ENCODE peak calls at places on chromosomes 3 and 15, in five cellular contexts. One of them, this sample, is unnamed.

GRCh38 chr3:177948716-177949422 is 587.4 kb upstream of the KCNMB2 start:
- DNase-seq in A549: no peak
- DNase-seq in ovary: no peak
- DNase-seq in tibial nerve: no peak
- DNase-seq in sigmoid colon: no peak
- DNase-seq in this sample: no peak

GRCh38 chr3:55719508-55719907 is 232.4 kb upstream of the WNT5A start:
- DNase-seq in sigmoid colon: no peak
- DNase-seq in tibial nerve: no peak
- DNase-seq in A549: no peak
- DNase-seq in ovary: no peak
- DNase-seq in this sample: no peak

GRCh38 chr3:164360738-164361376 is 717.4 kb downstream of the SI start:
- DNase-seq in sigmoid colon: no peak
- DNase-seq in A549: no peak
- DNase-seq in tibial nerve: no peak
- DNase-seq in ovary: no peak
- DNase-seq in this sample: no peak

GRCh38 chr3:32488609-32489008 is 14.0 kb downstream of the CMTM6 start:
- DNase-seq in A549: no peak
- DNase-seq in tibial nerve: no peak
- DNase-seq in ovary: no peak
- DNase-seq in sigmoid colon: no peak
- DNase-seq in this sample: no peak

GRCh38 chr3:124974691-124975090 is 40.1 kb upstream of the MUC13 start:
- DNase-seq in sigmoid colon: no peak
- DNase-seq in ovary: no peak
- DNase-seq in tibial nerve: no peak
- DNase-seq in A549: no peak
- DNase-seq in this sample: no peak

GRCh38 chr15:68820205-68820588 is 498 bp downstream of the ANP32A start:
- DNase-seq in sigmoid colon: peak
- DNase-seq in tibial nerve: no peak
- DNase-seq in ovary: peak
- DNase-seq in A549: peak
- DNase-seq in this sample: peak

GRCh38 chr3:151171145-151171544 is 31.9 kb downstream of the GPR171 start:
- DNase-seq in tibial nerve: peak
- DNase-seq in ovary: no peak
- DNase-seq in A549: no peak
- DNase-seq in sigmoid colon: peak
- DNase-seq in this sample: no peak

GRCh38 chr3:129121792-129122696 is at the start of gene RAB43:
- DNase-seq in A549: peak
- DNase-seq in sigmoid colon: peak
- DNase-seq in ovary: peak
- DNase-seq in tibial nerve: peak
- DNase-seq in this sample: peak

GRCh38 chr15:63088532-63089245 is 33.0 kb upstream of the LACTB start:
- DNase-seq in A549: no peak
- DNase-seq in sigmoid colon: no peak
- DNase-seq in ovary: no peak
- DNase-seq in tibial nerve: no peak
- DNase-seq in this sample: no peak

GRCh38 chr15:33910741-33911140 is 57.6 kb upstream of the CHRM5 start:
- DNase-seq in A549: no peak
- DNase-seq in tibial nerve: no peak
- DNase-seq in ovary: no peak
- DNase-seq in sigmoid colon: no peak
- DNase-seq in this sample: no peak

GRCh38 chr3:185912512-185912911 is 25.3 kb downstream of the TRA2B start:
- DNase-seq in sigmoid colon: no peak
- DNase-seq in ovary: no peak
- DNase-seq in tibial nerve: no peak
- DNase-seq in A549: no peak
- DNase-seq in this sample: no peak

GRCh38 chr15:57026016-57026602 is 107.7 kb downstream of the TCF12 start:
- DNase-seq in A549: no peak
- DNase-seq in sigmoid colon: no peak
- DNase-seq in tibial nerve: no peak
- DNase-seq in ovary: no peak
- DNase-seq in this sample: no peak

GRCh38 chr3:158791259-158791920 is 10.5 kb upstream of the MFSD1 start:
- DNase-seq in tibial nerve: no peak
- DNase-seq in sigmoid colon: no peak
- DNase-seq in ovary: no peak
- DNase-seq in A549: peak
- DNase-seq in this sample: no peak

GRCh38 chr15:35958021-35958420 is 412.1 kb upstream of the DPH6 start:
- DNase-seq in tibial nerve: no peak
- DNase-seq in ovary: no peak
- DNase-seq in A549: no peak
- DNase-seq in sigmoid colon: no peak
- DNase-seq in this sample: no peak

GRCh38 chr3:161420746-161421145 is 49.4 kb upstream of the SPTSSB start:
- DNase-seq in ovary: no peak
- DNase-seq in sigmoid colon: no peak
- DNase-seq in A549: no peak
- DNase-seq in tibial nerve: no peak
- DNase-seq in this sample: no peak

GRCh38 chr15:69994429-69995201 is 103.1 kb downstream of the TLE3 start:
- DNase-seq in tibial nerve: no peak
- DNase-seq in sigmoid colon: no peak
- DNase-seq in A549: no peak
- DNase-seq in ovary: no peak
- DNase-seq in this sample: no peak

GRCh38 chr3:63609408-63609807 is 43.1 kb upstream of the SNTN start:
- DNase-seq in tibial nerve: no peak
- DNase-seq in A549: no peak
- DNase-seq in ovary: no peak
- DNase-seq in sigmoid colon: no peak
- DNase-seq in this sample: no peak

GRCh38 chr3:114424337-114424736 is 130.5 kb downstream of the TIGIT start:
- DNase-seq in A549: no peak
- DNase-seq in tibial nerve: no peak
- DNase-seq in sigmoid colon: no peak
- DNase-seq in ovary: no peak
- DNase-seq in this sample: no peak

GRCh38 chr3:148344522-148344921 is 353.2 kb upstream of the AGTR1 start:
- DNase-seq in A549: no peak
- DNase-seq in sigmoid colon: no peak
- DNase-seq in tibial nerve: no peak
- DNase-seq in ovary: no peak
- DNase-seq in this sample: no peak

GRCh38 chr15:69891070-69891491 is 206.6 kb downstream of the TLE3 start:
- DNase-seq in tibial nerve: no peak
- DNase-seq in A549: no peak
- DNase-seq in ovary: no peak
- DNase-seq in sigmoid colon: no peak
- DNase-seq in this sample: no peak

DNA sequence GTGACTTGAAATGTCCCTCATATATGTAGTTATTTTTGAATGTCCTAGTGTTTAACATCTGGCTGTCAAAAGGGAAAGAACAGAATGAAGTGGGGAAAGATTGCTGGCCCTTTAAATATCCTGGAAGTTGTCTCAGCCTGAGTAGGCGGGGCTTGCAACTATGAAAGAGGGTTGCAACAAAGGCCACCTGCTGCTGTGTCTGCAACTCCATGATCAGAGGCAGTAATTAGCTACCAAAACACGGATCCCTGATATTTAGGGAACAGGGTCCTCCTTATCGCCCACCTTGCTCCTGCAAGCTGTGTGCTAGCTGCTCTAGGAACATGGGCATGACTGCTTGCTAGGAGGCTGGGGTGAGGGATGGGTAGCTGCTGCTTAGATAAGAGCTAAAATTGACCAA is 100.2 kb upstream of the CFAP20DC start:
- DNase-seq in tibial nerve: no peak
- DNase-seq in A549: no peak
- DNase-seq in sigmoid colon: no peak
- DNase-seq in ovary: no peak
- DNase-seq in this sample: no peak
- TF ChIP-seq EP300 in tibial nerve: no peak
- TF ChIP-seq EP300 in A549: no peak
- TF ChIP-seq EP300 in sigmoid colon: no peak
- TF ChIP-seq EP300 in ovary: no peak
- TF ChIP-seq EP300 in this sample: no peak

GRCh38 chr3:187746479-187747335 is 1.4 kb upstream of the BCL6 start:
- DNase-seq in sigmoid colon: no peak
- DNase-seq in A549: no peak
- DNase-seq in tibial nerve: no peak
- DNase-seq in ovary: no peak
- DNase-seq in this sample: no peak

GRCh38 chr3:187744169-187745151 is 808 bp downstream of the BCL6 start:
- DNase-seq in sigmoid colon: peak
- DNase-seq in tibial nerve: no peak
- DNase-seq in A549: peak
- DNase-seq in ovary: peak
- DNase-seq in this sample: peak

GRCh38 chr3:187743195-187744141 is 1.8 kb downstream of the BCL6 start:
- DNase-seq in ovary: peak
- DNase-seq in sigmoid colon: peak
- DNase-seq in tibial nerve: peak
- DNase-seq in A549: peak
- DNase-seq in this sample: peak

GRCh38 chr3:187746059-187746453 is 788 bp upstream of the BCL6 start:
- DNase-seq in ovary: no peak
- DNase-seq in tibial nerve: no peak
- DNase-seq in A549: no peak
- DNase-seq in sigmoid colon: no peak
- DNase-seq in this sample: no peak

DNA sequence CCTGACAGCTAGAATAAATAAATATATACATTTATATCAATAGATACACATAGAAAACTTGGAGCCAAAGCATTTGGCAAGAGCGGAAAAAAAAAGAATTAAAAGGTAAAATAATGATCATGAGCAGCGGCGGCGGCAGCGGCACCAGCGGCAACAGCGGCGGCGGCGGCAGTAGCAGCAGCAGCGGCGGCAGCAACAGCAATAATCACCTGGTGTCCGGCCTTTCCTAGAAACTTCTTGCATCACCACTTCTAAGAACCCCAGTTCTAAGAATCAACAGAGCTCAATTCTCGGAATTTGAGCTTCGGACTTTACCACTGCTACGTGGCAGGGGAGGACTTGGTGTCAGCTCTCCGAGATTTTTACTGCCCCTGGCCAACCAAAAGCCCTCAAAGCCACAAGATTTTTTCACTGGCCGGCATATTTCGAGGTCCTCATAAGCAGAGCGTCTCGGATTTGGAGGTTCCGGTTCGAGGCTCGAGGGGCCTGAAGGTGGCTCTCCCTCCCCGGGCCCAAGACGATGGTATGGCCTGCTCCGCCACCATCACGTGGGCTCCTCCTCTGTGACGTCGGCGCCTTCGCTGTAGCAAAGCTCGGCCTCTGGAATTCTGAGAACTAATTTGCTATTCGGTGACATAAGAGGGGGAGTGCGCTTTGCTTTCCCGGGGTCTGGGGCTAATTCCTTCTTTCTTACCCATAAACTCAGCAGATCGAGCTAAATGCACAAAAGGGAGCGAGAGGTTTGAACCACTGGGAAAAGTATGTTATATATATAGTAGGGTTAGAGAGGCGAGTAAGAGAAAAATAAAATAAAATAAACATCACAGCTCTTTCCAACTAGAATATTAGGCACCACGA is at the start of gene BCL6:
- DNase-seq in ovary: peak
- DNase-seq in sigmoid colon: peak
- DNase-seq in tibial nerve: peak
- DNase-seq in A549: peak
- DNase-seq in this sample: peak
- TF ChIP-seq EP300 in ovary: peak
- TF ChIP-seq EP300 in sigmoid colon: peak
- TF ChIP-seq EP300 in tibial nerve: peak
- TF ChIP-seq EP300 in A549: peak
- TF ChIP-seq EP300 in this sample: peak

GRCh38 chr3:24387493-24387892 is 107.2 kb downstream of the THRB start:
- DNase-seq in sigmoid colon: no peak
- DNase-seq in tibial nerve: no peak
- DNase-seq in A549: no peak
- DNase-seq in ovary: no peak
- DNase-seq in this sample: no peak

GRCh38 chr3:24388159-24388558 is 106.5 kb downstream of the THRB start:
- DNase-seq in A549: no peak
- DNase-seq in ovary: no peak
- DNase-seq in sigmoid colon: no peak
- DNase-seq in tibial nerve: no peak
- DNase-seq in this sample: no peak

GRCh38 chr3:24390169-24390821 is 104.4 kb downstream of the THRB start:
- DNase-seq in sigmoid colon: no peak
- DNase-seq in A549: no peak
- DNase-seq in ovary: no peak
- DNase-seq in tibial nerve: no peak
- DNase-seq in this sample: no peak

GRCh38 chr3:24388611-24389010 is 106.0 kb downstream of the THRB start:
- DNase-seq in ovary: no peak
- DNase-seq in sigmoid colon: no peak
- DNase-seq in A549: no peak
- DNase-seq in tibial nerve: no peak
- DNase-seq in this sample: no peak

DNA sequence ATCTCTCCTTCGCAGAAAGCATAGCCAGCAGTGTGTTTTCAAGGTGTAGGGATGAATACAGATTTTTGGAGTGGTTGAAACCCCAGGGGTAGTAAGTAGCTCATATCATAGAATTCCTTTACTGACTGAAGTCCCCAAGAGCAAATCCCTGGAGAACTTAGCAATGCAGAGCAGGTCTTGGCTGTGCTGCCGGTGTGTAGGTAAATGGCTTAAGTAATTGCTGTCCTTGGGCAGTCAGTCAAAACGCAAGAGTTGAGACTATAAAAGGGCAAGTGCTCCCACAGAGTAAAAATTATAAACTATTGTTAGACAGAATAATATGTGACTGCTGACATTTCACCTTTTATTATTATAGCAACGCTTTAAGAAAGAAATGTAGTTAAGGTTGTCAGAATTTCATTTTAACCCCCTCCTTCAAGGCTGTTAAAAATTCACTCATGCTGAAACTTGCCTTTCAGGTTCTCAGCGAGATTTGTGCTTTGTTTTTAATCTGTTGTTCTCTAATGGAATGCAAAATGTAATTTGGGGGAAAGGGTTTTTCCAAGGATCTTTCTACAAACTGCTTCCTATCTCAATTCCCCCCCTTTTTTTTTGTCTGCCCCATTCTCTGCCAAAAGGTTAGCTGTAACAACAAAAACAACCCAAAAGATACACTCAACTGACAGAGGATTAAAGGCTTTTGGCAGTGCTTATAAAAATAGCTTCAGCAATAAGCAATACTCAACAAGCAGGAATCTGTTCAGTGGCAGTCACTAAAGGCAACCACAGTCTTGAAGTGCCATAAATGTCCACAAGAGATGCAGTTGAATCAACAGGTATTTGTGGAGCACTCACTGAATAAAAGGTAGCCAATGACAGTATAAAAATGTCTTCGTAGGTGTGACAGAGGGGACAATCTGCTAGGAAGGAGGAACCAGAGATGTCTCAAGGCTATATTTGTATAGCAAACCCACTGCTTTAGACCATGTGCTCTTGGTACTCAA is 105.3 kb downstream of the THRB start:
- DNase-seq in sigmoid colon: no peak
- DNase-seq in ovary: no peak
- DNase-seq in A549: no peak
- DNase-seq in tibial nerve: no peak
- DNase-seq in this sample: no peak
- TF ChIP-seq EP300 in sigmoid colon: no peak
- TF ChIP-seq EP300 in ovary: no peak
- TF ChIP-seq EP300 in A549: no peak
- TF ChIP-seq EP300 in tibial nerve: no peak
- TF ChIP-seq EP300 in this sample: no peak

GRCh38 chr3:101829878-101830277 is 19.4 kb upstream of the NFKBIZ start:
- DNase-seq in sigmoid colon: no peak
- DNase-seq in ovary: no peak
- DNase-seq in A549: no peak
- DNase-seq in tibial nerve: no peak
- DNase-seq in this sample: no peak
- TF ChIP-seq EP300 in sigmoid colon: no peak
- TF ChIP-seq EP300 in ovary: no peak
- TF ChIP-seq EP300 in A549: no peak
- TF ChIP-seq EP300 in tibial nerve: no peak
- TF ChIP-seq EP300 in this sample: no peak

This sample was measured in upper lobe of left lung.